ENCODE peak calls at places on chromosomes 2 and 18, in six cellular contexts. R, M, U, I, K and X are unnamed samples.

GRCh38 chr2:161307676-161308075 is 549 bp upstream of the PSMD14 start:
- DNase-seq in R (no peak), M (no peak), U (no peak), I (no peak), K (no peak), X (no peak)

GRCh38 chr2:221571391-221572179 is 519 bp downstream of the EPHA4 start:
- DNase-seq in R (no peak), M (peak), U (peak), I (no peak), K (peak), X (peak)

GRCh38 chr2:142827170-142827569 is 50.3 kb upstream of the KYNU start:
- DNase-seq in R (no peak), M (no peak), U (no peak), I (no peak), K (no peak), X (no peak)

GRCh38 chr2:119476301-119477117 is 44.9 kb downstream of the TMEM37 start:
- DNase-seq in R (peak), M (peak), U (peak), I (peak), K (peak), X (peak)

GRCh38 chr18:57850063-57850462 is 46.9 kb upstream of the ATP8B1 start:
- DNase-seq in R (no peak), M (no peak), U (no peak), I (no peak), K (no peak), X (no peak)

GRCh38 chr2:230591850-230592249 is 120.8 kb upstream of the CAB39 start:
- DNase-seq in R (no peak), M (no peak), U (no peak), I (no peak), K (no peak), X (no peak)

GRCh38 chr18:2706903-2707302 is 51.4 kb downstream of the SMCHD1 start:
- DNase-seq in R (no peak), M (no peak), U (no peak), I (no peak), K (no peak), X (no peak)

GRCh38 chr18:3248062-3248669 is 565 bp downstream of the MYL12A start:
- DNase-seq in R (no peak), M (peak), U (peak), I (no peak), K (peak), X (peak)

GRCh38 chr18:7438631-7439030 is 128.5 kb upstream of the PTPRM start:
- DNase-seq in R (no peak), M (no peak), U (no peak), I (no peak), K (no peak), X (no peak)

GRCh38 chr2:11866358-11867335 is 120.2 kb downstream of the LPIN1 start:
- DNase-seq in R (no peak), M (no peak), U (no peak), I (no peak), K (no peak), X (no peak)

GRCh38 chr2:59254279-59254678 is 1013.2 kb upstream of the FANCL start:
- DNase-seq in R (no peak), M (no peak), U (no peak), I (no peak), K (no peak), X (no peak)

GRCh38 chr2:177161741-177162440 is 50.7 kb upstream of the HNRNPA3 start:
- DNase-seq in R (no peak), M (peak), U (peak), I (no peak), K (no peak), X (peak)

GRCh38 chr18:61546598-61546997 is 213.4 kb downstream of the CDH20 start:
- DNase-seq in R (peak), M (peak), U (peak), I (peak), K (no peak), X (peak)

GRCh38 chr2:60581461-60582282 is 28.2 kb upstream of the BCL11A start:
- DNase-seq in R (peak), M (peak), U (peak), I (peak), K (peak), X (peak)

GRCh38 chr2:122707224-122707824 is 951.9 kb downstream of the TSN start:
- DNase-seq in R (peak), M (no peak), U (no peak), I (no peak), K (no peak), X (no peak)

GRCh38 chr2:12106440-12107080 is 360.1 kb downstream of the LPIN1 start:
- DNase-seq in R (peak), M (peak), U (peak), I (peak), K (peak), X (peak)

GRCh38 chr2:20150110-20150706 is 74.7 kb downstream of the SDC1 start:
- DNase-seq in R (no peak), M (no peak), U (no peak), I (no peak), K (no peak), X (no peak)

GRCh38 chr2:181784556-181784955 is 104.2 kb upstream of the NEUROD1 start:
- DNase-seq in R (no peak), M (peak), U (peak), I (no peak), K (no peak), X (peak)

GRCh38 chr2:138959031-138959430 is 178.8 kb upstream of the NXPH2 start:
- DNase-seq in R (no peak), M (no peak), U (no peak), I (no peak), K (no peak), X (no peak)

GRCh38 chr2:14951569-14952285 is 319.2 kb downstream of the LRATD1 start:
- DNase-seq in R (no peak), M (no peak), U (no peak), I (no peak), K (no peak), X (no peak)

GRCh38 chr18:35605686-35606417 is 24.3 kb downstream of the GALNT1 start:
- DNase-seq in R (no peak), M (peak), U (peak), I (no peak), K (no peak), X (no peak)

GRCh38 chr2:223734346-223734745 is 103.0 kb downstream of the AP1S3 start:
- DNase-seq in R (no peak), M (peak), U (no peak), I (no peak), K (no peak), X (no peak)

GRCh38 chr18:39862341-39862740 is 2092.7 kb upstream of the PIK3C3 start:
- DNase-seq in R (no peak), M (peak), U (no peak), I (no peak), K (no peak), X (peak)

GRCh38 chr18:11040823-11041712 is 108.3 kb downstream of the PIEZO2 start:
- DNase-seq in R (peak), M (peak), U (peak), I (peak), K (no peak), X (peak)

GRCh38 chr2:3601561-3602271 is 6.8 kb downstream of the COLEC11 start:
- DNase-seq in R (no peak), M (no peak), U (no peak), I (no peak), K (no peak), X (no peak)

GRCh38 chr2:150702791-150703190 is 215.3 kb upstream of the RND3 start:
- DNase-seq in R (no peak), M (no peak), U (no peak), I (no peak), K (no peak), X (no peak)

GRCh38 chr2:100674671-100675070 is 111.9 kb downstream of the PDCL3 start:
- DNase-seq in R (no peak), M (no peak), U (no peak), I (no peak), K (no peak), X (no peak)

GRCh38 chr2:222989431-222989830 is 62.6 kb upstream of the KCNE4 start:
- DNase-seq in R (no peak), M (no peak), U (no peak), I (no peak), K (no peak), X (peak)

GRCh38 chr18:74541703-74542555 is 7.6 kb downstream of the CNDP1 start:
- DNase-seq in R (no peak), M (no peak), U (no peak), I (no peak), K (no peak), X (peak)

GRCh38 chr2:193382583-193382982 is 1187.8 kb upstream of the TMEFF2 start:
- DNase-seq in R (no peak), M (no peak), U (no peak), I (no peak), K (no peak), X (no peak)